ENCODE peak calls at places on chromosomes 3 and 15, in seven cellular contexts. V is activated CD8-positive, alpha-beta memory T cell treated with anti-CD3 and anti-CD28 coated beads, Interleukin-2, amount 50 U/mL, for 48 hours; E is fibroblast of the aortic adventitia; D is BJ; G is neural crest cell; R is NCI-H460; I is CD4-positive, alpha-beta memory T cell. Q is an unnamed sample.

GRCh38 chr3:66642015-66642414 is 141.2 kb upstream of the LRIG1 start:
- DNase-seq in V (no peak), E (no peak), D (no peak), G (no peak), R (no peak), I (no peak), Q (no peak)

GRCh38 chr3:151327571-151328198 is 1.7 kb downstream of the P2RY13 start:
- DNase-seq in V (no peak), E (peak; percentile 65), D (no peak), G (no peak), R (peak; percentile 7), I (no peak), Q (no peak)

GRCh38 chr3:120526011-120526870 is 69.9 kb upstream of the NDUFB4 start:
- DNase-seq in V (no peak), E (no peak), D (no peak), G (no peak), R (no peak), I (no peak), Q (no peak)

GRCh38 chr3:69823710-69824109 is 84.4 kb downstream of the MITF start:
- DNase-seq in V (no peak), E (no peak), D (no peak), G (no peak), R (no peak), I (no peak), Q (no peak)

GRCh38 chr3:158531334-158531733 is 39.7 kb upstream of the MLF1 start:
- DNase-seq in V (no peak), E (no peak), D (no peak), G (no peak), R (no peak), I (no peak), Q (no peak)

GRCh38 chr3:170482199-170482598 is 63.5 kb downstream of the CLDN11 start:
- DNase-seq in V (no peak), E (no peak), D (no peak), G (no peak), R (no peak), I (no peak), Q (no peak)

GRCh38 chr3:187507905-187508304 is 139.7 kb downstream of the RTP4 start:
- DNase-seq in V (no peak), E (no peak), D (no peak), G (no peak), R (no peak), I (no peak), Q (no peak)

GRCh38 chr3:23981136-23981535 is 36.0 kb downstream of the NR1D2 start:
- DNase-seq in V (no peak), E (no peak), D (no peak), G (no peak), R (no peak), I (no peak), Q (no peak)

GRCh38 chr3:154252759-154253638 is 71.3 kb downstream of the DHX36 start:
- DNase-seq in V (peak; percentile 86), E (peak; percentile 92), D (peak; percentile 23), G (peak; percentile 93), R (peak; percentile 76), I (peak; percentile 32), Q (peak; percentile 71)

GRCh38 chr3:19149388-19149787 is 1.1 kb downstream of the KCNH8 start:
- DNase-seq in V (no peak), E (peak; percentile 12), D (no peak), G (peak; percentile 47), R (peak; percentile 14), I (no peak), Q (no peak)

GRCh38 chr15:59255647-59256380 is 49.2 kb downstream of the LDHAL6B start:
- DNase-seq in V (no peak), E (no peak), D (no peak), G (no peak), R (peak; percentile 26), I (peak; percentile 55), Q (peak; percentile 83)

GRCh38 chr15:85800460-85801123 is 5.9 kb upstream of the KLHL25 start:
- DNase-seq in V (no peak), E (peak; percentile 29), D (no peak), G (no peak), R (peak; percentile 52), I (no peak), Q (peak; percentile 78)

GRCh38 chr3:79654019-79654418 is 113.8 kb downstream of the ROBO1 start:
- DNase-seq in V (no peak), E (no peak), D (no peak), G (no peak), R (no peak), I (no peak), Q (no peak)

Q was measured in HCT116.